ENCODE peak calls at places on chromosome 6, in four cellular contexts. X is stomach, N is BJ, O is choroid plexus epithelial cell. A is an unnamed sample.

GRCh38 chr6:90460067-90460466 is 126.8 kb downstream of the MAP3K7 start:
- DNase-seq in X (no peak), O (no peak), N (no peak), A (no peak)

GRCh38 chr6:45896783-45897441 is 118.7 kb downstream of the CLIC5 start:
- DNase-seq in N (peak; percentile 45), O (peak; percentile 38), X (no peak), A (no peak)

GRCh38 chr6:105681061-105681460 is 278.2 kb upstream of the PREP start:
- DNase-seq in N (no peak), X (no peak), O (no peak), A (peak; percentile 45)

GRCh38 chr6:85920782-85921181 is 278.1 kb upstream of the SYNCRIP start:
- DNase-seq in X (peak; percentile 34), O (no peak), N (no peak), A (peak; percentile 3)

GRCh38 chr6:6581014-6581413 is 7.5 kb upstream of the LY86 start:
- DNase-seq in N (no peak), O (no peak), X (no peak), A (no peak)

GRCh38 chr6:147067184-147067583 is 137.0 kb upstream of the STXBP5 start:
- DNase-seq in O (peak; percentile 76), N (no peak), X (no peak), A (no peak)

GRCh38 chr6:116217069-116217468 is 36.8 kb downstream of the TSPYL4 start:
- DNase-seq in N (no peak), O (peak; percentile 78), X (no peak), A (peak; percentile 58)

GRCh38 chr6:80151641-80152040 is 45.2 kb downstream of the BCKDHB start:
- DNase-seq in O (no peak), X (no peak), N (no peak), A (no peak)

GRCh38 chr6:3259491-3259958 is 778 bp downstream of the PSMG4 start:
- DNase-seq in O (peak; percentile 47), X (peak; percentile 54), N (no peak), A (peak; percentile 25)

DNA sequence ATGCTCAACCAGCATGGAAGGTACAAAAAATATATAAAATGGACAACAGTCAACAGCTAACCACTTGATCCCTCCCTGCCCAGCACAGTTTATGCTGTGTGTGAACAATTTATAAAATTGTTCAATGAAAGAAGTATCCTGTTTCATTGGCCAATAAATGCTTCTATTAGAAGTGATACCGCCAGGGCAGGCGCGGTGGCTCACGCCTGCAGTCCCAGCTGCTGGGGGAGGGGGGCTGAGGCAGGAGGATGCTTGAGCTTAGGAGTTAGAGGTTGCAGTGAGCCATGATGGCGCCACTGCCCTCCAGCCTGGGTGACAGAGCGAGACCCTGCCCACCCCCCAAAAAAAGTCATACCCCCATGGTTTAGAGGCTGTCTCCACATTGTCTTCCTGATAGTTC is 4.6 kb downstream of the AGPAT4 start:
- DNase-seq in N (no peak), X (no peak), O (no peak), A (no peak)
- TF ChIP-seq CTCF in N (no peak), X (no peak), O (no peak), A (no peak)

DNA sequence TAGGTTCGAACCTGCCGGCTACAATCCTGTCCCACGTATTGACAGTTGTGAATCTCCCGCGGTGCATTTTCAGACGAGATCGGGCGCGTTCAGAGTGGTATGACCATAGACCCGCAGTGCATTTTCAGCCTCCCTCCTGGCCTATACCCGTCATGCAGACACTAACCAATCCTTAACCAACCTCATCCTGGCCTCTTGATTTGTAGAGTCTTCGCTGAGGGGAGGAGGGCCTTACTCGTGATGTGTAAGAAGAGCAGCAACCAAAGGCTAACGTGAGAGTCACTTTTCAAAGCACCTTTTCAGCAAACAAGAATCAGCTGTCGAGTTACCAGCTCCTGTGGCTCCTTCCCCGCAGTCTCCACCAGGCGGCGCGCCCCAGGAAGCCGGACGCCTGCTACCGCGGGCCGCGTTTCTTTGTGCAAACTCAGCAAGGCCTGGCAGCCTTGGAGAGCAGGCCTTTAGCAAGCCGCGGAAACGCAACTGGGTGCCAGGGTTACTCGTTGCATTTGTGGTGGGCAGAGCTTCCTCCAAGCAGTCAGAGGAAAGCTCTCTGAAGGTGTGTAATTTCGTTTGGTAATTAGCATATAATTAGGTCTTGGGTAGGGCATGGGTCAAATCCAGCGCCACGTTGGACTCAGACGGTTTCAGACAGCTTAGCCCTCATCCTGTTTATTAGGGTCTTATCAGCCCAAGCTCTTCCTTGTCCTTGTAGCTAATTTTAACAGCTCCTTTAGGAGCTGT is 139.8 kb downstream of the OR2B2 start:
- DNase-seq in X (peak; percentile 89), O (peak; percentile 92), N (no peak), A (peak; percentile 86)
- H3K4me3 ChIP-seq in X (no peak overlapping the region), O (peak overlapping the region; percentile 32), N (no peak overlapping the region), A (peak overlapping the region; percentile 3)

DNA sequence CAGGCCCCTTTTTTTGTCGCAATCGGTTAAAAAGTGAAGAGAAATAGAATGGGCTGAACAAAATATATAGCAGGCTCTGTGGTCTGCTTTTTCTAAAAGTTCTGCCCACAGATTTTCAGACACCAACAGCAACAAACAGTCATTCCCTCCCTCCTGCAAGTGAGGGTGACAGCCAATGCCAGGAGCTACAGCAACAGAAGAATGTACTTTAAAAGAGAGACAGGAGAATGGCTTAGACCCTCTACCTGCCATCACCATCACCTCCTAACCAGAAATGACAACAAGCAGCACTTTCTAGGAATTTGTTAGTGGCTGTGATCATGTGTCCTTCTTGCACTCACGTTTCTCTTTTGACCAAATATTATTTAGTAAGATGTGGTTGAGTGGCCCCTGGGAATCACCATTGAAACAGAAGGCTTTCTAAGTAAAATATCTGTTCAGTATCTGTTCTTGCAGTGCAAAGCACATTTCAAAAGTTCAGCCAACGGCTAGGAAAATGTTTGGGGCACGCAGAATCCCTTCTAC is 248.6 kb downstream of the ATXN1 start:
- DNase-seq in N (no peak), O (no peak), X (no peak), A (no peak)
- TF ChIP-seq CTCF in N (no peak), O (no peak), X (no peak), A (no peak)

DNA sequence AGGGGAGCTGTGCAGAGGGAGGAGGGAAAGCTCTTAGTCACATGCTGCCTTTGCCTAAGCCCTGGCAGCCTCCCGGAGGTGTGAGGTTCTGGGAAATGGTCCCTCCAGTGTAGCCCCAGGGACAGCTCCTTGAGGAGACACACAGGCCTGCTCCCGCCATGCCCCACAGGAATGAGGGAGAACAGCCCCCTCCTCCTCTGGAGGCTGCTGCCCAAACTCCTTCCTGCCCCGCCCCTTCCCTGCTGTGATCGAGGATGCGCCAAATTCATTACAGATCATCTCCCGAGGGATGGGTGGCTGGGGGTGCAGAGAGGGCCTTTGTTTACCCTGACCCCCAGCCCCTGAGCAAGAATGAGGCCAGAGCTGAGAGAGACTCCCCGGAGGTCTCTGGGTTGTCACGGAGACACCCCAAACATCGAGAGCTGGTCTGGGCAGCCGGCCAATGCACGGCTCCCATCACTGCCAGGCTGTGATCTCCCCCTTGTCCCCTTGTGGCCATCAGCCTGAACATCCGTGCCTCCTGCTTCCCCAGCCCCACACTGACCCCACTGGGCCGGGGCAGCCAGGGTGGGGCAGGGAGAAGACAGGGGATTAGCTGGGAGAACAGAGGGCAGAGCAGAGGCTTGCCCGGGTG is 8.4 kb downstream of the CYP21A2 start:
- DNase-seq in O (peak; percentile 39), X (no peak), N (no peak), A (no peak)
- H3K4me3 ChIP-seq in O (no peak overlapping the region), X (no peak overlapping the region), N (no peak overlapping the region), A (no peak overlapping the region)

GRCh38 chr6:36874016-36874442 is 574 bp downstream of the PPIL1 start:
- DNase-seq in N (no peak), X (no peak), O (peak; percentile 37), A (peak; percentile 25)
- TF ChIP-seq CTCF in N (no peak), X (no peak), O (no peak), A (no peak)

GRCh38 chr6:39111280-39111679 is 3.7 kb downstream of the SAYSD1 start:
- DNase-seq in X (no peak), O (no peak), N (no peak), A (no peak)
- H3K4me3 ChIP-seq in X (no peak overlapping the region), O (no peak overlapping the region), N (no peak overlapping the region), A (no peak overlapping the region)

GRCh38 chr6:74074609-74075008 is 378.6 kb downstream of the CD109 start:
- DNase-seq in X (no peak), O (no peak), N (no peak), A (no peak)
- TF ChIP-seq CTCF in X (no peak), O (no peak), N (no peak), A (no peak)

DNA sequence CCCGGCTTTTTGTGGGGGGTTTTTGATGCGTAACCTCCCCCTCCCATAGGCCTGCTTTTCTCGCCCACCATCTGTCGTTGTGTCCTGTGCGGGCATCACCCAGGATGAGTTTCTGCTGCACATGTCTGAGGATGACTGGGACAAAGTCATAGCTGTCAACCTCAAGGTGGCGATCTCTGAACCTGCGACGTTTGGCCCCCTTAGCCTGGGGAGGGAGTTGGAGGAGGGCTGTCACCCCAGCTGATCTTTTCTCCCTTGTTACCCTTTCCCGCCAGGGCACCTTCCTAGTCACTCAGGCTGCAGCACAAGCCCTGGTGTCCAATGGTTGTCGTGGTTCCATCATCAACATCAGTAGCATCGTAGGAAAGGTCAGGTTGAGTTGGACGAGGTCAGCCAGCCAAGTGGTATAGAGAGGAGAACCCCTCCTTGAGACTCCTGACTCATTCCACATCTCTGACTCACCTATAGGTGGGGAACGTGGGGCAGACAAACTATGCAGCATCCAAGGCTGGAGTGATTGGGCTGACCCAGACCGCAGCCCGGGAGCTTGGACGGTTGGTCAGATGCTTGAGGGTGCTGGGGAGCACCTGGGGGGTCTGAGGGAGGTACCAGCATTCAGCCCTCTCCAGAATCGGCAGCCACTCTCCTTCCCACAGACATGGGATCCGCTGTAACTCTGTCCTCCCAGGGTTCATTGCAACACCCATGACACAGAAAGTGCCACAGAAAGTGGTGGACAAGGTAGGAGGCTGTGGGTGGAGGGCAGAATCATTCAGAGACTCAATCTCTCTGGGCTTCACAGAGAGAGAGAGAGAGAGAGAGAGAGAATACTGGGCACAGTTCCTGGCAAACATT is 944 bp downstream of the HSD17B8 start:
- DNase-seq in X (no peak), O (peak; percentile 64), N (no peak), A (peak; percentile 82)
- H3K4me3 ChIP-seq in X (peak overlapping the region; percentile 83), O (peak overlapping the region; percentile 78), N (peak overlapping the region; percentile 50), A (peak overlapping the region; percentile 92)

GRCh38 chr6:56714273-56714672 is 71.6 kb upstream of the DST start:
- DNase-seq in O (no peak), X (no peak), N (no peak), A (no peak)
- TF ChIP-seq CTCF in O (peak; percentile 8), X (no peak), N (no peak), A (no peak)

A was measured in bronchial epithelial cell.